ENCODE peak calls at places on chromosomes 1 and 21, in ten cellular contexts. One of them, this sample, is unnamed. For H3K36me3 and H3K4me1, the result is how much of the 10 kb centered on the place peaks cover.

GRCh38 chr1:5620997-5621396 is 371.2 kb downstream of the NPHP4 start:
- DNase-seq in tibial artery: no peak
- DNase-seq in CD8-positive, alpha-beta memory T cell: no peak
- DNase-seq in CD4-positive, alpha-beta memory T cell: no peak
- DNase-seq in lower lobe of right lung: no peak
- DNase-seq in breast epithelium: no peak
- DNase-seq in cardiac muscle cell: peak
- DNase-seq in left ventricle myocardium inferior: no peak
- DNase-seq in thyroid gland: peak
- DNase-seq in endothelial cell of umbilical vein: no peak
- DNase-seq in this sample: peak

GRCh38 chr1:14915356-14916054 is 238.0 kb upstream of the TMEM51 start:
- DNase-seq in breast epithelium: peak
- DNase-seq in cardiac muscle cell: peak
- DNase-seq in CD4-positive, alpha-beta memory T cell: peak
- DNase-seq in CD8-positive, alpha-beta memory T cell: peak
- DNase-seq in lower lobe of right lung: no peak
- DNase-seq in left ventricle myocardium inferior: peak
- DNase-seq in tibial artery: peak
- DNase-seq in endothelial cell of umbilical vein: peak
- DNase-seq in thyroid gland: peak
- DNase-seq in this sample: no peak

GRCh38 chr1:59076612-59077011 is 220.3 kb upstream of the FGGY start:
- DNase-seq in lower lobe of right lung: no peak
- DNase-seq in CD4-positive, alpha-beta memory T cell: no peak
- DNase-seq in CD8-positive, alpha-beta memory T cell: no peak
- DNase-seq in breast epithelium: no peak
- DNase-seq in left ventricle myocardium inferior: no peak
- DNase-seq in thyroid gland: no peak
- DNase-seq in endothelial cell of umbilical vein: peak
- DNase-seq in cardiac muscle cell: no peak
- DNase-seq in tibial artery: no peak
- DNase-seq in this sample: no peak

GRCh38 chr1:207414606-207415108 is 39.5 kb upstream of the CR2 start:
- DNase-seq in CD8-positive, alpha-beta memory T cell: no peak
- DNase-seq in lower lobe of right lung: no peak
- DNase-seq in breast epithelium: no peak
- DNase-seq in cardiac muscle cell: no peak
- DNase-seq in thyroid gland: no peak
- DNase-seq in CD4-positive, alpha-beta memory T cell: no peak
- DNase-seq in left ventricle myocardium inferior: no peak
- DNase-seq in endothelial cell of umbilical vein: no peak
- DNase-seq in tibial artery: no peak
- DNase-seq in this sample: no peak

GRCh38 chr1:199173356-199173755 is 534.5 kb downstream of the PTPRC start:
- DNase-seq in lower lobe of right lung: no peak
- DNase-seq in left ventricle myocardium inferior: no peak
- DNase-seq in cardiac muscle cell: no peak
- DNase-seq in tibial artery: no peak
- DNase-seq in CD4-positive, alpha-beta memory T cell: peak
- DNase-seq in CD8-positive, alpha-beta memory T cell: no peak
- DNase-seq in endothelial cell of umbilical vein: no peak
- DNase-seq in thyroid gland: no peak
- DNase-seq in breast epithelium: no peak
- DNase-seq in this sample: no peak

GRCh38 chr1:219385786-219386427 is 212.2 kb downstream of the LYPLAL1 start:
- DNase-seq in endothelial cell of umbilical vein: peak
- DNase-seq in tibial artery: peak
- DNase-seq in lower lobe of right lung: no peak
- DNase-seq in breast epithelium: no peak
- DNase-seq in thyroid gland: peak
- DNase-seq in CD8-positive, alpha-beta memory T cell: no peak
- DNase-seq in left ventricle myocardium inferior: no peak
- DNase-seq in cardiac muscle cell: peak
- DNase-seq in CD4-positive, alpha-beta memory T cell: no peak
- DNase-seq in this sample: no peak

GRCh38 chr1:100100202-100100601 is 32.5 kb downstream of the SASS6 start:
- DNase-seq in lower lobe of right lung: no peak
- DNase-seq in tibial artery: no peak
- DNase-seq in CD8-positive, alpha-beta memory T cell: no peak
- DNase-seq in endothelial cell of umbilical vein: no peak
- DNase-seq in cardiac muscle cell: no peak
- DNase-seq in breast epithelium: no peak
- DNase-seq in thyroid gland: no peak
- DNase-seq in left ventricle myocardium inferior: no peak
- DNase-seq in CD4-positive, alpha-beta memory T cell: no peak
- DNase-seq in this sample: no peak

GRCh38 chr1:3161130-3161840 is 92.3 kb downstream of the PRDM16 start:
- DNase-seq in breast epithelium: no peak
- DNase-seq in lower lobe of right lung: no peak
- DNase-seq in cardiac muscle cell: no peak
- DNase-seq in endothelial cell of umbilical vein: no peak
- DNase-seq in tibial artery: no peak
- DNase-seq in CD4-positive, alpha-beta memory T cell: no peak
- DNase-seq in left ventricle myocardium inferior: no peak
- DNase-seq in CD8-positive, alpha-beta memory T cell: no peak
- DNase-seq in thyroid gland: no peak
- DNase-seq in this sample: no peak

GRCh38 chr1:43421976-43422750 is 31.6 kb downstream of the HYI start:
- DNase-seq in cardiac muscle cell: no peak
- DNase-seq in tibial artery: no peak
- DNase-seq in left ventricle myocardium inferior: no peak
- DNase-seq in CD8-positive, alpha-beta memory T cell: no peak
- DNase-seq in CD4-positive, alpha-beta memory T cell: no peak
- DNase-seq in breast epithelium: no peak
- DNase-seq in lower lobe of right lung: no peak
- DNase-seq in endothelial cell of umbilical vein: no peak
- DNase-seq in thyroid gland: no peak
- DNase-seq in this sample: no peak

GRCh38 chr21:44347911-44348451 is 5.4 kb upstream of the TRPM2 start:
- DNase-seq in left ventricle myocardium inferior: no peak
- DNase-seq in CD8-positive, alpha-beta memory T cell: no peak
- DNase-seq in lower lobe of right lung: peak
- DNase-seq in breast epithelium: peak
- DNase-seq in CD4-positive, alpha-beta memory T cell: no peak
- DNase-seq in cardiac muscle cell: no peak
- DNase-seq in tibial artery: no peak
- DNase-seq in thyroid gland: peak
- DNase-seq in endothelial cell of umbilical vein: no peak
- DNase-seq in this sample: no peak

GRCh38 chr21:44345495-44345894 is 6.3 kb upstream of the CFAP410 start:
- DNase-seq in thyroid gland: no peak
- DNase-seq in breast epithelium: no peak
- DNase-seq in tibial artery: no peak
- DNase-seq in CD8-positive, alpha-beta memory T cell: no peak
- DNase-seq in lower lobe of right lung: no peak
- DNase-seq in left ventricle myocardium inferior: no peak
- DNase-seq in endothelial cell of umbilical vein: no peak
- DNase-seq in CD4-positive, alpha-beta memory T cell: no peak
- DNase-seq in cardiac muscle cell: no peak
- DNase-seq in this sample: no peak

GRCh38 chr21:44349416-44349846 is 4.0 kb upstream of the TRPM2 start:
- DNase-seq in endothelial cell of umbilical vein: no peak
- DNase-seq in CD4-positive, alpha-beta memory T cell: no peak
- DNase-seq in CD8-positive, alpha-beta memory T cell: no peak
- DNase-seq in breast epithelium: no peak
- DNase-seq in thyroid gland: no peak
- DNase-seq in lower lobe of right lung: no peak
- DNase-seq in cardiac muscle cell: no peak
- DNase-seq in left ventricle myocardium inferior: no peak
- DNase-seq in tibial artery: no peak
- DNase-seq in this sample: no peak

GRCh38 chr21:44348861-44349260 is 4.6 kb upstream of the TRPM2 start:
- DNase-seq in CD4-positive, alpha-beta memory T cell: no peak
- DNase-seq in cardiac muscle cell: no peak
- DNase-seq in left ventricle myocardium inferior: no peak
- DNase-seq in CD8-positive, alpha-beta memory T cell: no peak
- DNase-seq in breast epithelium: no peak
- DNase-seq in endothelial cell of umbilical vein: no peak
- DNase-seq in thyroid gland: no peak
- DNase-seq in lower lobe of right lung: no peak
- DNase-seq in tibial artery: no peak
- DNase-seq in this sample: peak

GRCh38 chr21:44344541-44345183 is 5.5 kb upstream of the CFAP410 start:
- DNase-seq in CD8-positive, alpha-beta memory T cell: no peak
- DNase-seq in tibial artery: no peak
- DNase-seq in CD4-positive, alpha-beta memory T cell: no peak
- DNase-seq in breast epithelium: no peak
- DNase-seq in endothelial cell of umbilical vein: no peak
- DNase-seq in thyroid gland: no peak
- DNase-seq in left ventricle myocardium inferior: no peak
- DNase-seq in cardiac muscle cell: no peak
- DNase-seq in lower lobe of right lung: no peak
- DNase-seq in this sample: no peak
- H3K36me3 ChIP-seq in CD8-positive, alpha-beta memory T cell: under half
- H3K36me3 ChIP-seq in tibial artery: under half
- H3K36me3 ChIP-seq in CD4-positive, alpha-beta memory T cell: under half
- H3K36me3 ChIP-seq in breast epithelium: under half
- H3K36me3 ChIP-seq in endothelial cell of umbilical vein: under half
- H3K36me3 ChIP-seq in thyroid gland: under half
- H3K36me3 ChIP-seq in left ventricle myocardium inferior: under half
- H3K36me3 ChIP-seq in cardiac muscle cell: under half
- H3K36me3 ChIP-seq in lower lobe of right lung: under half
- H3K36me3 ChIP-seq in this sample: under half

GRCh38 chr1:154884868-154885706 is 15.0 kb upstream of the KCNN3 start:
- DNase-seq in thyroid gland: no peak
- DNase-seq in cardiac muscle cell: no peak
- DNase-seq in CD4-positive, alpha-beta memory T cell: no peak
- DNase-seq in tibial artery: no peak
- DNase-seq in breast epithelium: no peak
- DNase-seq in left ventricle myocardium inferior: no peak
- DNase-seq in CD8-positive, alpha-beta memory T cell: no peak
- DNase-seq in endothelial cell of umbilical vein: peak
- DNase-seq in lower lobe of right lung: no peak
- DNase-seq in this sample: no peak
- H3K4me1 ChIP-seq in thyroid gland: under half
- H3K4me1 ChIP-seq in cardiac muscle cell: under half
- H3K4me1 ChIP-seq in CD4-positive, alpha-beta memory T cell: under half
- H3K4me1 ChIP-seq in tibial artery: under half
- H3K4me1 ChIP-seq in breast epithelium: under half
- H3K4me1 ChIP-seq in left ventricle myocardium inferior: under half
- H3K4me1 ChIP-seq in CD8-positive, alpha-beta memory T cell: under half
- H3K4me1 ChIP-seq in endothelial cell of umbilical vein: under half
- H3K4me1 ChIP-seq in lower lobe of right lung: under half
- H3K4me1 ChIP-seq in this sample: under half

GRCh38 chr1:169794530-169795416 is at the start of gene METTL18:
- DNase-seq in lower lobe of right lung: peak
- DNase-seq in tibial artery: peak
- DNase-seq in thyroid gland: peak
- DNase-seq in left ventricle myocardium inferior: peak
- DNase-seq in endothelial cell of umbilical vein: peak
- DNase-seq in cardiac muscle cell: peak
- DNase-seq in breast epithelium: peak
- DNase-seq in CD4-positive, alpha-beta memory T cell: peak
- DNase-seq in CD8-positive, alpha-beta memory T cell: peak
- DNase-seq in this sample: peak

GRCh38 chr1:169795687-169796086 is 980 bp upstream of the METTL18 start:
- DNase-seq in thyroid gland: no peak
- DNase-seq in breast epithelium: no peak
- DNase-seq in lower lobe of right lung: no peak
- DNase-seq in endothelial cell of umbilical vein: peak
- DNase-seq in cardiac muscle cell: no peak
- DNase-seq in tibial artery: no peak
- DNase-seq in left ventricle myocardium inferior: no peak
- DNase-seq in CD8-positive, alpha-beta memory T cell: no peak
- DNase-seq in CD4-positive, alpha-beta memory T cell: peak
- DNase-seq in this sample: no peak

GRCh38 chr1:169797281-169797680 is 2.6 kb upstream of the METTL18 start:
- DNase-seq in CD8-positive, alpha-beta memory T cell: no peak
- DNase-seq in lower lobe of right lung: no peak
- DNase-seq in cardiac muscle cell: no peak
- DNase-seq in breast epithelium: no peak
- DNase-seq in left ventricle myocardium inferior: no peak
- DNase-seq in CD4-positive, alpha-beta memory T cell: no peak
- DNase-seq in tibial artery: no peak
- DNase-seq in endothelial cell of umbilical vein: no peak
- DNase-seq in thyroid gland: no peak
- DNase-seq in this sample: no peak

GRCh38 chr1:169793730-169794129 is 977 bp downstream of the METTL18 start:
- DNase-seq in breast epithelium: no peak
- DNase-seq in CD4-positive, alpha-beta memory T cell: no peak
- DNase-seq in CD8-positive, alpha-beta memory T cell: no peak
- DNase-seq in left ventricle myocardium inferior: no peak
- DNase-seq in cardiac muscle cell: no peak
- DNase-seq in endothelial cell of umbilical vein: no peak
- DNase-seq in thyroid gland: no peak
- DNase-seq in lower lobe of right lung: no peak
- DNase-seq in tibial artery: no peak
- DNase-seq in this sample: no peak

GRCh38 chr1:169796411-169796810 is 1.7 kb upstream of the METTL18 start:
- DNase-seq in tibial artery: no peak
- DNase-seq in endothelial cell of umbilical vein: no peak
- DNase-seq in thyroid gland: no peak
- DNase-seq in left ventricle myocardium inferior: no peak
- DNase-seq in breast epithelium: no peak
- DNase-seq in cardiac muscle cell: no peak
- DNase-seq in CD4-positive, alpha-beta memory T cell: no peak
- DNase-seq in CD8-positive, alpha-beta memory T cell: no peak
- DNase-seq in lower lobe of right lung: no peak
- DNase-seq in this sample: no peak
- H3K36me3 ChIP-seq in tibial artery: under half
- H3K36me3 ChIP-seq in endothelial cell of umbilical vein: under half
- H3K36me3 ChIP-seq in thyroid gland: under half
- H3K36me3 ChIP-seq in left ventricle myocardium inferior: under half
- H3K36me3 ChIP-seq in breast epithelium: under half
- H3K36me3 ChIP-seq in cardiac muscle cell: under half
- H3K36me3 ChIP-seq in CD4-positive, alpha-beta memory T cell: under half
- H3K36me3 ChIP-seq in CD8-positive, alpha-beta memory T cell: under half
- H3K36me3 ChIP-seq in lower lobe of right lung: under half
- H3K36me3 ChIP-seq in this sample: under half

GRCh38 chr1:104765115-104765514 is 1015.4 kb downstream of the AMY1C start:
- DNase-seq in tibial artery: no peak
- DNase-seq in thyroid gland: no peak
- DNase-seq in CD4-positive, alpha-beta memory T cell: no peak
- DNase-seq in cardiac muscle cell: no peak
- DNase-seq in breast epithelium: no peak
- DNase-seq in lower lobe of right lung: no peak
- DNase-seq in endothelial cell of umbilical vein: no peak
- DNase-seq in CD8-positive, alpha-beta memory T cell: no peak
- DNase-seq in left ventricle myocardium inferior: no peak
- DNase-seq in this sample: no peak

GRCh38 chr1:104760017-104760416 is 1010.3 kb downstream of the AMY1C start:
- DNase-seq in cardiac muscle cell: no peak
- DNase-seq in CD8-positive, alpha-beta memory T cell: no peak
- DNase-seq in tibial artery: no peak
- DNase-seq in endothelial cell of umbilical vein: no peak
- DNase-seq in thyroid gland: no peak
- DNase-seq in breast epithelium: no peak
- DNase-seq in left ventricle myocardium inferior: no peak
- DNase-seq in CD4-positive, alpha-beta memory T cell: no peak
- DNase-seq in lower lobe of right lung: no peak
- DNase-seq in this sample: no peak
- H3K4me1 ChIP-seq in cardiac muscle cell: under half
- H3K4me1 ChIP-seq in CD8-positive, alpha-beta memory T cell: under half
- H3K4me1 ChIP-seq in tibial artery: under half
- H3K4me1 ChIP-seq in endothelial cell of umbilical vein: under half
- H3K4me1 ChIP-seq in thyroid gland: under half
- H3K4me1 ChIP-seq in breast epithelium: under half
- H3K4me1 ChIP-seq in left ventricle myocardium inferior: under half
- H3K4me1 ChIP-seq in CD4-positive, alpha-beta memory T cell: under half
- H3K4me1 ChIP-seq in lower lobe of right lung: under half
- H3K4me1 ChIP-seq in this sample: under half

This sample was measured in suprapubic skin.